ENCODE peak calls at places on chromosome 15, in five cellular contexts. B is aorta, E is sigmoid colon, D is BJ, T is body of pancreas. M is an unnamed sample.

GRCh38 chr15:65766422-65767263 is 25.4 kb downstream of the DENND4A start:
- DNase-seq in B (no peak), E (no peak), D (no peak), T (no peak), M (no peak)

GRCh38 chr15:85748176-85748575 is 46.5 kb downstream of the KLHL25 start:
- DNase-seq in B (no peak), E (peak; percentile 40), D (no peak), T (no peak), M (no peak)

GRCh38 chr15:70409388-70409787 is 311.7 kb upstream of the TLE3 start:
- DNase-seq in B (no peak), E (no peak), D (no peak), T (no peak), M (no peak)

GRCh38 chr15:64519897-64520296 is 59.5 kb downstream of the ZNF609 start:
- DNase-seq in B (no peak), E (no peak), D (no peak), T (no peak), M (no peak)

GRCh38 chr15:63006032-63006878 is 36.3 kb upstream of the TPM1 start:
- DNase-seq in B (no peak), E (no peak), D (no peak), T (no peak), M (no peak)

GRCh38 chr15:58433597-58434333 is 2.0 kb downstream of the LIPC start:
- DNase-seq in B (no peak), E (no peak), D (no peak), T (no peak), M (no peak)

GRCh38 chr15:48845123-48845522 is 32.8 kb upstream of the EID1 start:
- DNase-seq in B (no peak), E (no peak), D (no peak), T (no peak), M (no peak)

GRCh38 chr15:92586383-92586910 is 69.1 kb downstream of the FAM174B start:
- DNase-seq in B (no peak), E (no peak), D (no peak), T (no peak), M (no peak)

GRCh38 chr15:58898150-58898680 is 35.3 kb downstream of the SLTM start:
- DNase-seq in B (no peak), E (no peak), D (no peak), T (no peak), M (no peak)

GRCh38 chr15:31278056-31278445 is 48.6 kb upstream of the KLF13 start:
- DNase-seq in B (peak; percentile 12), E (peak; percentile 37), D (no peak), T (no peak), M (peak; percentile 19)

GRCh38 chr15:94066046-94066445 is 165.3 kb upstream of the MCTP2 start:
- DNase-seq in B (no peak), E (no peak), D (no peak), T (no peak), M (no peak)

DNA sequence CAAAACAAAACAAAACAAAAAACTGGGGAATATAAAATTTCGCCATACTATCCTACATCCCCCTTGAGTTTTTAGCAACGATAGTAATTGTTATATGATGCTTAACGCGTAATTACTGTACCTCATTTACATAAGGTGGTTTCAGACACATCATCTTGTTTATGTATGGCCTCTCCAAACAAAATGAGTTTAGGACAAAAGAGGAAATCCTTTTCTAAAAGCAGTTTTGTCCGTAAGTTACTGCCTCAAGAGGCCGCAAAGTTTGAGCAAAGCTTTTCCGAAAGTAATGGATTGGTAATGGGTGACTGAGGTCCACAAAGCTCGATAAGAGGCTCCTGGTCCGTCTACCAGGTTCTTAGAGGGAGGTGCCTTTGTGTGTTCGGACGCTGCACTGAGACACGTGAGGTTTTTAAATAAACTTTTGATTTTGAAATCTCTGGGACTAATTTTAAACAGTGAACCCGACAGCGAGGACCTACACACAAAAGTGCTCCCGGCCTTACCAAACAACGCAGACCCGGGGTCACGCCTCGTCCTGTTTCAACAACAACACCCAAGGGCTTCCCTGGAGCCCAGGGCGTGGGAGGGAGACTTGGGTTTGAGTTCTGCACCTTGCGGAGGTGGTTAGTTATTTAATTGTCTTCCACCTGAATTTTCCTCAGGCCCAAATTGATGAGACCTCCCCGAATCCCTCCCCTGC is 505 bp upstream of the C15orf61 start:
- DNase-seq in B (no peak), E (no peak), D (no peak), T (no peak), M (no peak)
- H3K4me3 ChIP-seq in B (peak overlapping the region; percentile 85), E (peak overlapping the region; percentile 84), D (peak overlapping the region; percentile 70), T (peak overlapping the region; percentile 6), M (peak overlapping the region; percentile 78)

DNA sequence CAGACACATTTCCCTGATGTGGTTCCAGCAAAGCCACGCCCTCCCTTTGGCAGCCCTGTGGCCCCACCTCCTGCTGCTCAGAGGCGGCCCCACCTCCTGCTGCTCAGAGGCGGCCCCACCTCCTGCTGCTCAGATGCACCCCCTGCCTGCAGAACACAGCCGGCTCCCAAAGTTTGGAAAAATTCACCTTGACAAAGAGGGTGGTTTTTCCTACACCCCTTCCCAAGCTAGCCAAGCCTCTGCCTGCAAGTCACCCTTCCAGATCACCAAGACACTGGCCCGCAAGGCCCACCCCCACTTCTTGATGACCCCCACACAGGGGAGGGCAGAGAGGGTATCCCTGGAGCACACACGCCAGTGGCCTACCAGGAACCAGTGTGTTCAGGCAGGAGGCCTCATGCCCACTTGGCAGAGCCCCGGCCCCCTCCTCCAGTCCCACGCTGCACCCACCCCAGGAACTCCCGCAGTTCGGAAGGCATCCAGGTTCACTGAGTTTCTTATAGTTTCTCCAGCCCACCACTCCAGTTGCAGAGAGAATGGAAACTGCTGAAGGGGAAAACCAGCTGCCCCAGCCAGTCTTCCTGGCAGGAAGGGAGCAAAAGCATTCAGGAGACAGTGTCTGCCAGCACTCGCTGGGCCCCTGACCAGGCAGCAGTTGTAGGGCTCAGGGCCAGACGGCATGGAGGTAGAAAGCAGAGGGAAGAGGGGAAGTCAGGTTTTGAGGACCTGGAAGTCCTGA is 2.3 kb upstream of the HAPLN3 start:
- DNase-seq in B (peak; percentile 93), E (peak; percentile 94), D (no peak), T (peak; percentile 88), M (peak; percentile 94)
- H3K4me3 ChIP-seq in B (no peak overlapping the region), E (no peak overlapping the region), D (no peak overlapping the region), T (no peak overlapping the region), M (no peak overlapping the region)

GRCh38 chr15:73923488-73924164 is 2.6 kb upstream of the LOXL1 start:
- DNase-seq in B (peak; percentile 45), E (no peak), D (no peak), T (no peak), M (peak; percentile 64)

GRCh38 chr15:73924258-73924921 is 1.9 kb upstream of the LOXL1 start:
- DNase-seq in B (peak; percentile 73), E (no peak), D (no peak), T (no peak), M (peak; percentile 74)

GRCh38 chr15:73922186-73923151 is 3.8 kb upstream of the LOXL1 start:
- DNase-seq in B (peak; percentile 82), E (no peak), D (no peak), T (no peak), M (peak; percentile 85)

GRCh38 chr15:73921257-73921890 is 4.9 kb upstream of the LOXL1 start:
- DNase-seq in B (peak; percentile 46), E (no peak), D (no peak), T (no peak), M (no peak)

GRCh38 chr15:73923156-73923487 is 3.1 kb upstream of the LOXL1 start:
- DNase-seq in B (no peak), E (no peak), D (no peak), T (no peak), M (peak; percentile 62)
- H3K4me3 ChIP-seq in B (no peak overlapping the region), E (no peak overlapping the region), D (no peak overlapping the region), T (no peak overlapping the region), M (no peak overlapping the region)

GRCh38 chr15:36356978-36357582 is 222.3 kb upstream of the CDIN1 start:
- DNase-seq in B (no peak), E (no peak), D (no peak), T (no peak), M (no peak)
- H3K4me3 ChIP-seq in B (no peak overlapping the region), E (no peak overlapping the region), D (no peak overlapping the region), T (no peak overlapping the region), M (no peak overlapping the region)

GRCh38 chr15:61037031-61037430 is 192.1 kb downstream of the RORA start:
- DNase-seq in B (no peak), E (no peak), D (no peak), T (no peak), M (no peak)
- H3K4me3 ChIP-seq in B (no peak overlapping the region), E (no peak overlapping the region), D (no peak overlapping the region), T (no peak overlapping the region), M (no peak overlapping the region)

DNA sequence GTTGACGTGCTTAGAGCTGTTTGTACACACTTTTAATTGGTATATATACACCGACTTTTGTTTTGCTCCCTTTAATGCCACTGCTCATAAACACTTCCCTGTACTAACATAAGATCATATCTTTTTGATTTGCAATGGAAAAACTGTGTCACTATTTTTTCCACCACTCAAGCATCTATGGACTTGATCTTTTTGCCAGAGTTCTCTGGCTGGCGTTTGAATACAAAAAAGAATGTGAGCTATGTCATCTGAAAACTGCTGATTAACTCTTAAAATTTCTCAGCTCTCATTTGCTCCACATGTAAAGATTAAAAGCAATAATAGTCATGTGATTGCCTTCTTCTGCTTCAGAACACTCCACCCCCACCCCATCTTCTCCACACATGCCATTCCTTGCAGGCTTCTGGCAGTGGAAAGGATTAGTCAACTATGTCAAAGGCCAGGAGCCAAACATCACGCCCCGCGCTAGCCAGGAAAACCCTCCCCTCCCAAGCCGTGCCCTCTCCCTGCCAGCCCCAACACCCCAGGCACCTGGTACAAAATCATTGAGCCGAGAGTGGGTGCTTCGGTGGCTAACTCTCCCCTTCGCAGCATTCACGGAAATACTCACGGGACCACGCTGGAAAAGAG is 123.4 kb upstream of the MEF2A start:
- DNase-seq in B (peak; percentile 82), E (peak; percentile 78), D (peak; percentile 82), T (no peak), M (peak; percentile 94)
- H3K4me3 ChIP-seq in B (no peak overlapping the region), E (peak overlapping the region; percentile 5), D (no peak overlapping the region), T (no peak overlapping the region), M (peak overlapping the region; percentile 20)

DNA sequence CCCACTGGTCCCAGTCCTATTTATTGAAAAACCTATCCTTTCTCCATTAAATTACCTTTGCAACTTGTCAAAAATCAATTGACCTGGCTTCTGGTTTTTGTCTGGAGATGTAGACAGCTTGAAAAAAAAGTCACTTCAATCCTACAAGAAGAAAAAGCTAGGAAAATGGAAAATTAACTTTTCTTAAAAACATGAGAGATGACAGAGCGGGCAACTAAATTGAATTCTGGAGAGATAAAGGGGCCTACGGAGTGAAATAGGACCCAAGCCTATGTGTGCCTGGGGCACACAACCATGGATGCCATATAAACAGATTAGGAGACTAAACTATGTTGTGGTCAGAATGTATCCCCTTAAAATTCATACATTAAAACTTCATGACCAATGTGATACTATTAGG is 363.3 kb upstream of the SLCO3A1 start:
- DNase-seq in B (no peak), E (no peak), D (no peak), T (no peak), M (no peak)
- H3K4me3 ChIP-seq in B (no peak overlapping the region), E (no peak overlapping the region), D (no peak overlapping the region), T (no peak overlapping the region), M (no peak overlapping the region)

GRCh38 chr15:40358492-40359353 is 704 bp downstream of the DISP2 start:
- DNase-seq in B (no peak), E (no peak), D (no peak), T (peak; percentile 25), M (peak; percentile 78)
- H3K4me3 ChIP-seq in B (no peak overlapping the region), E (peak overlapping the region; percentile 49), D (peak overlapping the region; percentile 51), T (no peak overlapping the region), M (no peak overlapping the region)